ENCODE peak calls at places on chromosomes 16 and 17, in six cellular contexts. G is upper lobe of right lung, F is GM23248, Z is HCT116, Q is IMR-90, J is suprapubic skin. C is an unnamed sample. For H3K27me3, the result is how much of the 10 kb centered on the place peaks cover.

GRCh38 chr17:1087381-1088241 is 90.7 kb downstream of the TIMM22 start:
- DNase-seq in G (peak), F (peak), Z (no peak), Q (no peak), J (peak), C (no peak)

GRCh38 chr17:40323731-40324650 is 15.0 kb downstream of the RARA start:
- DNase-seq in J (peak), G (no peak), F (peak), Z (no peak), Q (peak), C (no peak)

GRCh38 chr16:20280259-20280658 is 47.1 kb downstream of the GP2 start:
- DNase-seq in Z (no peak), Q (no peak), G (no peak), F (no peak), J (no peak), C (no peak)

GRCh38 chr17:5931611-5932010 is 138.6 kb upstream of the WSCD1 start:
- DNase-seq in Z (no peak), G (no peak), J (no peak), Q (no peak), F (no peak), C (no peak)

GRCh38 chr17:83068641-83069570 is 10.5 kb upstream of the METRNL start:
- DNase-seq in J (peak), F (no peak), Z (no peak), G (peak), Q (no peak), C (no peak)

GRCh38 chr17:3724373-3725077 is 822 bp downstream of the HASPIN start:
- DNase-seq in J (no peak), G (peak), F (peak), Z (no peak), Q (no peak), C (no peak)

GRCh38 chr16:78365376-78365775 is 265.9 kb downstream of the WWOX start:
- DNase-seq in Z (no peak), F (no peak), G (no peak), J (no peak), Q (no peak), C (no peak)

GRCh38 chr17:60863892-60864673 is 186.4 kb downstream of the BCAS3 start:
- DNase-seq in F (no peak), J (no peak), Z (no peak), G (no peak), Q (peak), C (no peak)

DNA sequence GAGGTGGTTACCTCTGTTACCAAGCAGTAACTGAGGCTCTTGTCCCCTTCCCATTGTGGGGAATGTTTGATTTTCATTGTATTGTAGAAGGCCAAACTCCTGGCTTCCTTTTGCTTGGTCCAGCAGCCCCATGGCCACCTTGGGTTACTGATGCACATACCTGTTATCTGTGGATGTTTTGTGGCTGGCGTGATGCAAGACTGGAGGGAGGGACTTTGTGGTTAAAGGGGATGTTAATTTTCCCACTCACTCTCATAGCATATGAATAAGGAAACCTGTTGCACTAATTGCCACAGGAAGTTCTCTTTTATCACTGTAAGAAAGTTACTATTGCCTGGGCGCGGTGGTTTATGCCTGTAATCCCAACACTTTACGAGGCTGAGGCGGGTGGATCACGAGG is 168.6 kb upstream of the HS3ST4 start:
- DNase-seq in G (no peak), F (no peak), Q (no peak), J (no peak), Z (no peak), C (no peak)
- H3K27ac ChIP-seq in G (no peak), F (no peak), Q (no peak), J (no peak), Z (no peak), C (no peak)

DNA sequence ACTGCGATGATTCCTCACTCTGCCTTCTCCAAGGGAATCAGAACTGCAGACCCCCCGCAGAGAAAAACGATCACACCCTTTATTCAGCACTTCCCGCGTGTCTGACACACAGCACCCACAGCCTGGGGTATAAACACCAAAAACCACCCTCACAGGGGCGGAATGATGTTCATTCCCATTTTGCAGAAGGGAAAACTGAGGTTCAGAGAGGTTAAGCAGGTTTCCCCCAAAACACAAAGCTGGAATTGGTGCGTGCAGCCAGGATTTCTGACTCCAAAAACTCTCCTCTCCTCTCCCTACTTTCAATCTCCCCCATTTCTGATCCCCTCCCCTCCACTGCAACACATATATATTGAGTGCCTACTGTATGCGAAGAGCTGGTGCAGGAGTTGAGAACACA is 55.8 kb downstream of the XYLT1 start:
- DNase-seq in J (no peak), G (no peak), Q (no peak), Z (no peak), F (no peak), C (no peak)
- H3K4me3 ChIP-seq in J (no peak), G (no peak), Q (no peak), Z (no peak), F (no peak), C (no peak)

GRCh38 chr17:7043195-7043543 is 723 bp downstream of the SLC16A11 start:
- DNase-seq in F (no peak), Q (no peak), Z (no peak), G (peak), J (no peak), C (no peak)

GRCh38 chr17:7045492-7046126 is 1.7 kb upstream of the SLC16A11 start:
- DNase-seq in G (no peak), Z (peak), F (peak), J (no peak), Q (peak), C (no peak)

GRCh38 chr17:7042507-7043194 is 1.2 kb downstream of the SLC16A11 start:
- DNase-seq in Z (no peak), G (no peak), Q (no peak), F (no peak), J (no peak), C (no peak)

GRCh38 chr17:7041607-7042506 is 2.0 kb downstream of the SLC16A11 start:
- DNase-seq in G (no peak), Z (no peak), Q (no peak), F (no peak), J (no peak), C (no peak)

DNA sequence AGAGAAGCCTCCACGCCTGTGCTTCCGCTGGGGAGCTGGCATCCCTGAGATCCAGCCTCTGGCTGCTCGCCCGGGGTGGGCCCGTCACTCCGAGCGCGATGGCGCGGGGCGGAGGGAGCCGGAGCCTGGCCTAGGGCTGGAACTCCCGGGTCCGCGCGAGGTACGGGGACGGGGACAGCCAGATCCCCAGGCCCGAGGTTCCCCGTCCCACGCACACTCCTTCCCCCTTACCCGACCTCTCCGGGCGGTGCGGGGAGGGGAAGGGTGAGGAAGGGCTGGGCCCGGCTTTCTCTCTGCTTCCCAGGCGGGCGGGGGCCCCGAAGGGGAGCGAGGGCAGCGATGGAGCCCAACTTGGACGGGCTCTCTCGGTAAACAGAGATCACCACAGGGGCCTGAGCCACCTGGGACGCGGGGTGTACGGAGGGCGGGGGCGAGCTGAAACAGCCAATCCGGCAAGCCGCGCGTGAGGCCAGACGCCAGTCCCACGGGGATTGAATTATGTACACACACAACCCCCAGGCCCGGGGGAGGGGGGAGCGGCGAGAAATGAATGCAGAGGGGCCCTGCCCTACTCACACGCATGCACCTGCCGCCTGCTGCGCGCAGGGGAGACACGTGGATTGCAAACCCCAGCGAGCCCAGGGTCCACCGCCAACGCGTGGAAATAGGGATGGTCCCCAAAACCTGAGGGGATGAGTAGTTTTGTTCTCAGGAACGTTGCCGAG is at the start of gene SLC16A11:
- DNase-seq in J (no peak), F (peak), G (peak), Q (peak), Z (no peak), C (no peak)
- H3K27me3 ChIP-seq in J (under half), F (under half), G (under half), Q (under half), Z (under half), C (under half)

GRCh38 chr17:77426676-77427386 is 286.1 kb downstream of the SEC14L1 start:
- DNase-seq in G (no peak), Z (no peak), J (no peak), Q (no peak), F (no peak), C (no peak)
- H3K27ac ChIP-seq in G (peak), Z (no peak), J (peak), Q (peak), F (peak), C (peak)

DNA sequence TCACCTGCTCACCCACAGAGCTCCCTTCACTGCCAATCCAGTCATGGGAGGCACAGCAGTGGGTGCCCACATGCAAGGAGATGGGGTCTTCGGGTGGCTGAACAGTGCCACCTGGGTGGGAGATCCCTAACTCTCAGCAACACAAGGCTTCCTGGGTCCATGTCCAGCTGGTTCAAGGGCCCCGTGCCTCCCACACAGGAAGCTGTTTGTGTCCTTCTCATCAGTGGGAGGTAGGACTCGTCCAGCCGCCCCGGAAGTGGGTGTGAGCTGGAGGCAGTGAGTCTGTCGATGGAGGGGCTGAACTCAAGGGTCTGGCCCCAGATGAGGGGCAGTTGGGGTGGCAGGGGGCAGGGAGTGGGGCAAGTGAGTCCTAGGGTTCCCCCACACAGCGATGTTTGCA is 1.6 kb downstream of the FBXL16 start:
- DNase-seq in Z (no peak), G (no peak), J (no peak), F (no peak), Q (no peak), C (no peak)
- H3K4me3 ChIP-seq in Z (peak), G (no peak), J (no peak), F (no peak), Q (no peak), C (no peak)

C was measured in esophagus squamous epithelium.